ENCODE peak calls at places on chromosomes 13 and 19, in five cellular contexts. A, B, F, J and M are unnamed samples. For H3K36me3, the result is how much of the 10 kb centered on the place peaks cover.

GRCh38 chr13:108326318-108326717 is 56.8 kb downstream of the TNFSF13B start:
- DNase-seq in B (no peak), F (no peak), A (no peak), J (peak), M (no peak)

GRCh38 chr19:48636859-48637448 is at the start of gene DBP:
- DNase-seq in F (no peak), B (peak), J (no peak), A (no peak), M (no peak)

GRCh38 chr19:34963531-34964406 is at the start of gene ZNF792:
- DNase-seq in J (no peak), B (peak), A (no peak), F (peak), M (no peak)

GRCh38 chr19:44725251-44725650 is 23.3 kb upstream of the BCL3 start:
- DNase-seq in J (no peak), F (no peak), B (no peak), A (no peak), M (no peak)

GRCh38 chr19:40445006-40445312 is 824 bp upstream of the SERTAD3 start:
- DNase-seq in J (no peak), F (no peak), B (no peak), A (no peak), M (no peak)

GRCh38 chr13:34833562-34834182 is 108.4 kb upstream of the NBEA start:
- DNase-seq in F (no peak), A (no peak), B (no peak), J (no peak), M (no peak)

GRCh38 chr19:43636121-43636683 is 3.4 kb downstream of the CADM4 start:
- DNase-seq in F (no peak), J (no peak), B (no peak), A (no peak), M (no peak)

GRCh38 chr19:16351133-16351809 is 26.6 kb downstream of the KLF2 start:
- DNase-seq in J (no peak), B (peak), F (no peak), A (no peak), M (no peak)

GRCh38 chr19:3873151-3873550 is 4.3 kb upstream of the ZFR2 start:
- DNase-seq in F (no peak), A (no peak), B (no peak), J (no peak), M (no peak)

GRCh38 chr19:5579286-5579685 is 11.5 kb upstream of the TINCR start:
- DNase-seq in F (no peak), B (no peak), A (no peak), J (no peak), M (no peak)

GRCh38 chr19:1364070-1364719 is 19.5 kb upstream of the NDUFS7 start:
- DNase-seq in A (no peak), J (no peak), F (no peak), B (no peak), M (no peak)

GRCh38 chr13:98853791-98854191 is 101.3 kb upstream of the SLC15A1 start:
- DNase-seq in J (peak), B (no peak), A (no peak), F (peak), M (peak)

GRCh38 chr13:40466271-40466670 is 200.2 kb downstream of the FOXO1 start:
- DNase-seq in A (no peak), J (no peak), B (no peak), F (no peak), M (no peak)

GRCh38 chr13:98098511-98098910 is 44.4 kb upstream of the FARP1 start:
- DNase-seq in F (peak), A (no peak), B (no peak), J (no peak), M (no peak)

GRCh38 chr19:55685776-55686175 is 10.8 kb downstream of the EPN1 start:
- DNase-seq in B (no peak), J (no peak), F (no peak), A (no peak), M (no peak)
- H3K36me3 ChIP-seq in B (under half), J (under half), F (under half), A (under half), M (under half)

GRCh38 chr13:74066937-74067336 is 67.3 kb downstream of the KLF12 start:
- DNase-seq in A (no peak), F (no peak), J (no peak), B (no peak), M (no peak)

GRCh38 chr13:74064805-74065204 is 69.4 kb downstream of the KLF12 start:
- DNase-seq in J (no peak), F (no peak), A (peak), B (no peak), M (no peak)

GRCh38 chr13:74061939-74062595 is 72.1 kb downstream of the KLF12 start:
- DNase-seq in J (peak), A (no peak), F (peak), B (no peak), M (peak)

GRCh38 chr13:74062933-74063332 is 71.3 kb downstream of the KLF12 start:
- DNase-seq in A (no peak), J (peak), B (peak), F (peak), M (no peak)

GRCh38 chr13:74063533-74064100 is 70.6 kb downstream of the KLF12 start:
- DNase-seq in F (no peak), J (no peak), A (no peak), B (no peak), M (no peak)
- H3K4me3 ChIP-seq in F (peak), J (peak), A (no peak), B (no peak), M (no peak)

DNA sequence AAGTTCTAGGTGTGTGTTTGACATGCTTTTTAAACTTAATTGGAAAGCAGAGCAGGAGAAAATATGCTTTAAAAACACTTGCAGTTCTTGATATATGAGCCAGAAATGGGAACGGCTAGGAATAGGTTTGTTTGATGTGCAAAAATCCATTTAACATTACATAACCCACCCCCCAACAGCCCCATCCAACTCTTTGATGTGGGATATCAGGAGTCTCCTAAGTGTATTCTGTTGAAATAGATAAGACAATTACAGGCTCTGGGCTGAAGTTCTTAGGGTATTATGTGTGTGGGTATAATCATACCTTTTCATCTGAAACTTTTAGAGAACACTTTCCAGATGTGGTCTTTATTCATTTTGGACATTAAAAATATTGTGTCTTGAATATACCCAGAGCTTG is 240.4 kb upstream of the CSNK1A1L start:
- DNase-seq in A (no peak), F (no peak), B (no peak), J (no peak), M (no peak)
- H3K36me3 ChIP-seq in A (under half), F (under half), B (under half), J (under half), M (under half)

GRCh38 chr19:49682274-49682673 is 5.2 kb downstream of the PRMT1 start:
- DNase-seq in F (no peak), A (no peak), J (no peak), B (no peak), M (no peak)
- H3K4me3 ChIP-seq in F (no peak), A (no peak), J (no peak), B (no peak), M (no peak)

GRCh38 chr19:14442904-14443631 is 10.0 kb downstream of the PKN1 start:
- DNase-seq in B (no peak), A (no peak), F (no peak), J (no peak), M (no peak)
- H3K36me3 ChIP-seq in B (under half), A (under half), F (under half), J (under half), M (under half)

GRCh38 chr19:13090511-13091231 is 12.0 kb downstream of the LYL1 start:
- DNase-seq in J (no peak), F (no peak), A (no peak), B (no peak), M (no peak)
- H3K4me3 ChIP-seq in J (no peak), F (no peak), A (no peak), B (no peak), M (no peak)

GRCh38 chr19:57438925-57439324 is 3.8 kb downstream of the ZNF749 start:
- DNase-seq in F (no peak), J (no peak), A (no peak), B (no peak), M (no peak)
- H3K36me3 ChIP-seq in F (under half), J (under half), A (under half), B (under half), M (under half)

DNA sequence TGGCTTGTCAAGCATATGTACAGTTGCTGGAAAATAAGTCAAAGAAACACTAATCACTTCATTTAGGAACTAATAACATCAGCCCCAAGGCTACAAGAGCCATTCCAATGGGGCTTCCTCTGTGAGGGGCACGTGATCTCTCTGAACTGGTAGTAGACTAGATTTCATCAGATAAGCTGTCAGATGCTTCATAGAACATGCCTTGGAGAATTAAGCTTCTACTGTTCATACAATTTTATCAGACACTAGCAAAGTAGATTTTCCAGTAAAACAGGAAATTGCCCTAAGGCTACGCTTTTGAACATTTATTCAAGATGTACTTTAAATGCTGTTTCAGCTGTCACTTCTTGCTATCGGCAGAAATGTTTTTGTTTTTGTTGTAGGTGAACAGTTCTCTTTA is 107.7 kb downstream of the EDNRB start:
- DNase-seq in J (no peak), F (no peak), B (no peak), A (no peak), M (no peak)
- H3K4me3 ChIP-seq in J (no peak), F (no peak), B (no peak), A (no peak), M (no peak)